ENCODE peak calls at places on chromosomes 13 and 19, in four cellular contexts. One of them, this sample, is unnamed.

GRCh38 chr13:105778196-105778595 is 757.3 kb downstream of the EFNB2 start:
- DNase-seq in immature natural killer cell: no peak
- DNase-seq in omental fat pad: no peak
- DNase-seq in NAMALWA: no peak
- DNase-seq in this sample: no peak

GRCh38 chr19:49058592-49058991 is 1.0 kb upstream of the CGB7 start:
- DNase-seq in omental fat pad: no peak
- DNase-seq in NAMALWA: peak
- DNase-seq in immature natural killer cell: no peak
- DNase-seq in this sample: no peak

GRCh38 chr19:30344446-30345425 is 27.4 kb upstream of the ZNF536 start:
- DNase-seq in NAMALWA: peak
- DNase-seq in omental fat pad: no peak
- DNase-seq in immature natural killer cell: no peak
- DNase-seq in this sample: no peak

GRCh38 chr13:44954210-44954609 is 35.1 kb downstream of the NUFIP1 start:
- DNase-seq in immature natural killer cell: no peak
- DNase-seq in omental fat pad: no peak
- DNase-seq in NAMALWA: no peak
- DNase-seq in this sample: no peak

GRCh38 chr13:75864718-75865117 is 228.6 kb downstream of the LMO7 start:
- DNase-seq in omental fat pad: no peak
- DNase-seq in immature natural killer cell: no peak
- DNase-seq in NAMALWA: no peak
- DNase-seq in this sample: no peak

GRCh38 chr19:41351339-41352245 is 2.1 kb downstream of the TGFB1 start:
- DNase-seq in NAMALWA: peak
- DNase-seq in immature natural killer cell: peak
- DNase-seq in omental fat pad: peak
- DNase-seq in this sample: no peak

GRCh38 chr19:39303373-39304184 is 7.4 kb downstream of the IFNL1 start:
- DNase-seq in omental fat pad: no peak
- DNase-seq in NAMALWA: no peak
- DNase-seq in immature natural killer cell: no peak
- DNase-seq in this sample: no peak

GRCh38 chr19:42293539-42293938 is 8.4 kb upstream of the PRR19 start:
- DNase-seq in omental fat pad: no peak
- DNase-seq in NAMALWA: no peak
- DNase-seq in immature natural killer cell: no peak
- DNase-seq in this sample: no peak

GRCh38 chr19:1959928-1960589 is 19.1 kb downstream of the CSNK1G2 start:
- DNase-seq in omental fat pad: no peak
- DNase-seq in NAMALWA: no peak
- DNase-seq in immature natural killer cell: no peak
- DNase-seq in this sample: no peak

GRCh38 chr13:97068964-97069815 is 74.9 kb upstream of the OXGR1 start:
- DNase-seq in immature natural killer cell: no peak
- DNase-seq in NAMALWA: no peak
- DNase-seq in omental fat pad: no peak
- DNase-seq in this sample: no peak

GRCh38 chr13:34942732-34943674 is 933 bp downstream of the NBEA start:
- DNase-seq in immature natural killer cell: no peak
- DNase-seq in NAMALWA: peak
- DNase-seq in omental fat pad: no peak
- DNase-seq in this sample: no peak

GRCh38 chr13:110984798-110985197 is 69.9 kb upstream of the ANKRD10 start:
- DNase-seq in immature natural killer cell: no peak
- DNase-seq in NAMALWA: no peak
- DNase-seq in omental fat pad: no peak
- DNase-seq in this sample: no peak

GRCh38 chr13:71242191-71242590 is 624.8 kb downstream of the DACH1 start:
- DNase-seq in omental fat pad: no peak
- DNase-seq in immature natural killer cell: no peak
- DNase-seq in NAMALWA: no peak
- DNase-seq in this sample: no peak

GRCh38 chr13:95176611-95177259 is 124.5 kb downstream of the ABCC4 start:
- DNase-seq in NAMALWA: no peak
- DNase-seq in immature natural killer cell: no peak
- DNase-seq in omental fat pad: no peak
- DNase-seq in this sample: no peak

GRCh38 chr13:101751488-101751887 is 299.0 kb downstream of the ITGBL1 start:
- DNase-seq in immature natural killer cell: no peak
- DNase-seq in omental fat pad: no peak
- DNase-seq in NAMALWA: peak
- DNase-seq in this sample: no peak

GRCh38 chr19:17406887-17407196 is 1.4 kb upstream of the BST2 start:
- DNase-seq in NAMALWA: peak
- DNase-seq in omental fat pad: no peak
- DNase-seq in immature natural killer cell: no peak
- DNase-seq in this sample: no peak

GRCh38 chr19:4732680-4733114 is 9.1 kb upstream of the DPP9 start:
- DNase-seq in NAMALWA: peak
- DNase-seq in omental fat pad: no peak
- DNase-seq in immature natural killer cell: peak
- DNase-seq in this sample: no peak

GRCh38 chr13:73275163-73275562 is 216.4 kb downstream of the KLF5 start:
- DNase-seq in immature natural killer cell: no peak
- DNase-seq in NAMALWA: no peak
- DNase-seq in omental fat pad: no peak
- DNase-seq in this sample: no peak

GRCh38 chr13:21022694-21023325 is 38.6 kb downstream of the LATS2 start:
- DNase-seq in NAMALWA: no peak
- DNase-seq in immature natural killer cell: no peak
- DNase-seq in omental fat pad: no peak
- DNase-seq in this sample: no peak

GRCh38 chr19:39093761-39094160 is 9.6 kb downstream of the ACP7 start:
- DNase-seq in omental fat pad: no peak
- DNase-seq in immature natural killer cell: no peak
- DNase-seq in NAMALWA: no peak
- DNase-seq in this sample: no peak

GRCh38 chr13:72181661-72182060 is 314.7 kb upstream of the DACH1 start:
- DNase-seq in NAMALWA: no peak
- DNase-seq in immature natural killer cell: no peak
- DNase-seq in omental fat pad: no peak
- DNase-seq in this sample: no peak

GRCh38 chr13:79398915-79399314 is 7.1 kb downstream of the RBM26 start:
- DNase-seq in immature natural killer cell: no peak
- DNase-seq in NAMALWA: no peak
- DNase-seq in omental fat pad: no peak
- DNase-seq in this sample: no peak

GRCh38 chr13:104171132-104171531 is 1104.9 kb upstream of the SLC10A2 start:
- DNase-seq in NAMALWA: no peak
- DNase-seq in immature natural killer cell: no peak
- DNase-seq in omental fat pad: no peak
- DNase-seq in this sample: no peak

GRCh38 chr19:49017666-49018351 is 918 bp upstream of the LHB start:
- DNase-seq in omental fat pad: no peak
- DNase-seq in immature natural killer cell: peak
- DNase-seq in NAMALWA: peak
- DNase-seq in this sample: no peak

GRCh38 chr13:110302154-110302553 is 4.8 kb downstream of the COL4A1 start:
- DNase-seq in NAMALWA: no peak
- DNase-seq in omental fat pad: no peak
- DNase-seq in immature natural killer cell: no peak
- DNase-seq in this sample: no peak

GRCh38 chr19:340620-341385 is 3.8 kb downstream of the MIER2 start:
- DNase-seq in immature natural killer cell: no peak
- DNase-seq in NAMALWA: no peak
- DNase-seq in omental fat pad: no peak
- DNase-seq in this sample: no peak

GRCh38 chr19:39539519-39540332 is at the start of gene EID2:
- DNase-seq in omental fat pad: peak
- DNase-seq in immature natural killer cell: peak
- DNase-seq in NAMALWA: peak
- DNase-seq in this sample: peak

GRCh38 chr19:42132851-42133528 is 744 bp upstream of the POU2F2 start:
- DNase-seq in NAMALWA: peak
- DNase-seq in omental fat pad: peak
- DNase-seq in immature natural killer cell: peak
- DNase-seq in this sample: peak

GRCh38 chr19:7506385-7507328 is 9.2 kb upstream of the ZNF358 start:
- DNase-seq in NAMALWA: peak
- DNase-seq in immature natural killer cell: peak
- DNase-seq in omental fat pad: no peak
- DNase-seq in this sample: peak

GRCh38 chr19:29491995-29492577 is 33.7 kb upstream of the VSTM2B start:
- DNase-seq in NAMALWA: no peak
- DNase-seq in omental fat pad: no peak
- DNase-seq in immature natural killer cell: no peak
- DNase-seq in this sample: no peak

GRCh38 chr19:15551183-15552004 is 43.1 kb downstream of the CYP4F22 start:
- DNase-seq in immature natural killer cell: peak
- DNase-seq in NAMALWA: peak
- DNase-seq in omental fat pad: peak
- DNase-seq in this sample: no peak

GRCh38 chr13:113216165-113217056 is 7.0 kb downstream of the CUL4A start:
- DNase-seq in immature natural killer cell: no peak
- DNase-seq in omental fat pad: no peak
- DNase-seq in NAMALWA: no peak
- DNase-seq in this sample: no peak

This sample was measured in tibial nerve.